ENCODE peak calls at places on chromosomes 6 and 20, in four cellular contexts. U is nephron progenitor cell, C is cardiac fibroblast, S is MM.1S. Z is an unnamed sample.

GRCh38 chr6:10407674-10408054 is 7.2 kb downstream of the TFAP2A start:
- DNase-seq in S (no peak), C (no peak), U (no peak), Z (no peak)

GRCh38 chr6:160129886-160130615 is 8.4 kb downstream of the SLC22A1 start:
- DNase-seq in S (no peak), C (no peak), U (no peak), Z (no peak)

GRCh38 chr20:64111841-64112641 is 4.7 kb upstream of the NPBWR2 start:
- DNase-seq in C (no peak), S (no peak), U (no peak), Z (no peak)

GRCh38 chr6:110581682-110582081 is 105.3 kb upstream of the SLC22A16 start:
- DNase-seq in C (peak), S (no peak), U (no peak), Z (no peak)

GRCh38 chr6:150336299-150336698 is 32.5 kb upstream of the IYD start:
- DNase-seq in C (peak), U (no peak), S (no peak), Z (no peak)

GRCh38 chr6:12208190-12208589 is 82.0 kb upstream of the EDN1 start:
- DNase-seq in C (peak), S (no peak), U (no peak), Z (no peak)

GRCh38 chr20:17226410-17227198 is at the start of gene PCSK2:
- DNase-seq in U (peak), C (peak), S (no peak), Z (peak)

GRCh38 chr6:54646069-54646468 is 200.5 kb upstream of the FAM83B start:
- DNase-seq in U (no peak), C (no peak), S (no peak), Z (no peak)

GRCh38 chr6:18307006-18307405 is 42.7 kb upstream of the DEK start:
- DNase-seq in S (no peak), C (peak), U (no peak), Z (no peak)

GRCh38 chr6:7137335-7138106 is 29.8 kb downstream of the RREB1 start:
- DNase-seq in C (peak), S (peak), U (peak), Z (no peak)

GRCh38 chr20:33013701-33014326 is 6.3 kb downstream of the BPIFB2 start:
- DNase-seq in C (no peak), S (no peak), U (no peak), Z (no peak)

GRCh38 chr20:37265152-37265551 is 3.5 kb upstream of the GHRH start:
- DNase-seq in C (no peak), U (no peak), S (no peak), Z (no peak)

GRCh38 chr6:47290124-47290834 is 19.4 kb downstream of the TNFRSF21 start:
- DNase-seq in C (no peak), S (no peak), U (no peak), Z (no peak)

GRCh38 chr6:107152633-107153032 is 37.3 kb upstream of the BEND3 start:
- DNase-seq in U (no peak), S (no peak), C (no peak), Z (no peak)

GRCh38 chr6:160356074-160356754 is 8.0 kb downstream of the SLC22A3 start:
- DNase-seq in S (no peak), U (no peak), C (no peak), Z (no peak)

DNA sequence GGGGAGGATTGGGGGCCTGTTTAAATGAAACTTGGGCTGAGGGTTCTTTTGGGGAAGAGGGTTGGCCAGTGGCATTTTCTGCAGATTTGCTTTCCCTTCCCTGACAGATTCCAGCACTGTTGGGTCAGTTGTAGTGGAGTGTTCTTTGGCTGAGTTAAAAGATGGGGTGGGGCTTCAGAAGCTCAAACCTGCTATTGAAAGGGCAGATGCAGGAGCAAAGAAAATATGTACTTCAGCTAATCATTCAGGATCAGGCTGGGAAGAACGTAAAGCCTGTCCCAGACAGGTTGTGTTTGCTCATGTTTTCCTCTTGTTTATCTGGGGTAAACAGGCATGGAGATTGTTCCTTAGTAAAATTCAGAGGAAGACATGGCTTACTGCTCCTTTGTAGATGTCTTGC is 2.5 kb downstream of the SASH1 start:
- DNase-seq in U (no peak), C (no peak), S (no peak), Z (no peak)
- TF ChIP-seq CTCF in U (no peak), C (no peak), S (no peak), Z (no peak)

GRCh38 chr6:116218172-116218633 is 35.7 kb downstream of the TSPYL4 start:
- DNase-seq in S (peak), C (peak), U (no peak), Z (no peak)
- TF ChIP-seq CTCF in S (peak), C (peak), U (peak), Z (peak)

GRCh38 chr6:35392773-35393672 is 50.7 kb downstream of the PPARD start:
- DNase-seq in C (no peak), S (no peak), U (no peak), Z (no peak)

GRCh38 chr6:35388772-35389352 is 46.5 kb downstream of the PPARD start:
- DNase-seq in C (no peak), S (no peak), U (no peak), Z (no peak)

GRCh38 chr6:35392111-35392702 is 49.8 kb downstream of the PPARD start:
- DNase-seq in S (no peak), C (no peak), U (no peak), Z (no peak)

GRCh38 chr6:35388023-35388422 is 45.7 kb downstream of the PPARD start:
- DNase-seq in C (no peak), U (no peak), S (no peak), Z (no peak)

DNA sequence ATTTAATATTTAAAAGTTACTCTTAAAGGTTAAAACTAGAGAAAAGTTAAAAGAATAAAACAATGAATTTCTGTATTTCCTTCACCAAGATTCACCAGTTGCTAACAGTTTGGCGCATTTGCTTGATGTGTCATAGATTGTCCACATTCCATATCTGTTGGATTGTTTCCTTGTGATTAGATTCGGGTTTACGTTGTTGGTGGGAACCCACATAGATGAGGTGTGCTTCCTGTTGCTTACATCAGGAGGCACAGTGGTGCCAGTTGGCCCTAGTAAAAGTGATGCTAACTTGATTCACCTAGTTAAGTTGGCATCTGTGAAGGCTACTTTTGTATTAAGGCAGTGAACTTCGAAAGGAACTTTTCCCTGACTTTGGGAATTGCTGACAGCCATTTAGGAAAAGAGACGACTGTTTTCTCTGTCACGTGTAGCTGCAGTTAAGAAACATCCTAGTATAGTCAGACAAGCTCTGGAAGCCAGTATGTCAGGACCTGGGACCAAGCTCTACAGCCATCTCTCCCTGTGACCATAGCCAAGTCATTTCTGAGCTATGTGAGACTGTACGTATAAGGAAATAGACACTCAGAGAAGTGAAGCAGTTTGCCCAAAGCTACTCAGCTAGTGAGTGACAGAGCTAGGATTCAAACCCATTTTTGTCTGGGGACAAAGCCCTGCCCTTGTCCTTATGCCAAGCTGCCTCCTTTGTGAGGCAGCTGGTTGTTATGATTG is 49.0 kb downstream of the PPARD start:
- DNase-seq in S (no peak), U (no peak), C (peak), Z (peak)
- TF ChIP-seq CTCF in S (no peak), U (no peak), C (no peak), Z (no peak)

DNA sequence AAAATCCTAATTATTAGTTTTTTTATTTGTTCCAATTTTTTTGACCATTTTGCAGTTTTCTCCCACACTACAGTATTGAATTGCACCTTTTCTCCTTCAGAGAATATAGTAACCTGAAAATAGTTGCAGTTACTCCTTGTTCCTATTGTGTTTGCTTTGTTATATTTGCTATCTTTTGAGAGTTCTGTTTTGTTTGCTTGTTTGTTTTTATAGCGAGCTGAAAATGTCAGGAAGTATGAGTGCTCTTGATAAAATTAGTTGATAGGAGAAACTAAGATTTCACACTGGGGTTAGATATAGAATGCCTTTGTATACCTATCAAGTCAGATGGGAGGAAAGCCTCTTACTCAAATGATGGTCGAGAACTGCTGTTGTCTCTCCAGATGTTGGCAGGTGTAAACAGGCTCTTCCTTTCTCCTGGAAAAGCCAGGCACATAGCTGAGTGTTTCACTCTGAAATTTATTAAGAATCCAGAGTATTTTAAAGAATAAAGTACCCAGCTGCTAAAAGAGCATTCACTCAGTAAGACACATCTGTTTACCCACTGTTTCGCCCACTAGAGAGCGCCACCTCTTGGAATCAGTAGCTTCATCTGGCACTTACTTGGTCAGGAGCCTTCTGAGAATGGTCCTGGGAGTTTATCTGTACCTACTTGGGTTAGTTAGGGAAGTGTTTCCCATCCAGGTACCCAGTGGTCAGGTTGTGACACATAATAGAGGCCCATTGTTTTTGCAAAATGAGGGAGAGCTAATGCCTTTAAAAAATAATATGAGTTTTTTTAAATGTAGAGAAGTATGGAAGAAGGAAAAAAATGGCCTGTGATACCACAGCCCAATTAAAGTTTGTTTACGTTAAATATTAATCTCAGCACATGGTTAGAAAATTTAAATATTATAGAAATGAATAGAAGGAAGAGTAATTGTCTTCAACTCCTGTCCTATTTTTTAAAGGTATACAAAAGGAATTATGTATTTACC is 11.2 kb downstream of the NT5DC1 start:
- DNase-seq in C (peak), U (peak), S (peak), Z (no peak)
- TF ChIP-seq CTCF in C (peak), U (peak), S (peak), Z (peak)

GRCh38 chr6:3913958-3914337 is 64.8 kb downstream of the FAM50B start:
- DNase-seq in S (no peak), U (no peak), C (no peak), Z (no peak)
- TF ChIP-seq CTCF in S (no peak), U (no peak), C (no peak), Z (no peak)

DNA sequence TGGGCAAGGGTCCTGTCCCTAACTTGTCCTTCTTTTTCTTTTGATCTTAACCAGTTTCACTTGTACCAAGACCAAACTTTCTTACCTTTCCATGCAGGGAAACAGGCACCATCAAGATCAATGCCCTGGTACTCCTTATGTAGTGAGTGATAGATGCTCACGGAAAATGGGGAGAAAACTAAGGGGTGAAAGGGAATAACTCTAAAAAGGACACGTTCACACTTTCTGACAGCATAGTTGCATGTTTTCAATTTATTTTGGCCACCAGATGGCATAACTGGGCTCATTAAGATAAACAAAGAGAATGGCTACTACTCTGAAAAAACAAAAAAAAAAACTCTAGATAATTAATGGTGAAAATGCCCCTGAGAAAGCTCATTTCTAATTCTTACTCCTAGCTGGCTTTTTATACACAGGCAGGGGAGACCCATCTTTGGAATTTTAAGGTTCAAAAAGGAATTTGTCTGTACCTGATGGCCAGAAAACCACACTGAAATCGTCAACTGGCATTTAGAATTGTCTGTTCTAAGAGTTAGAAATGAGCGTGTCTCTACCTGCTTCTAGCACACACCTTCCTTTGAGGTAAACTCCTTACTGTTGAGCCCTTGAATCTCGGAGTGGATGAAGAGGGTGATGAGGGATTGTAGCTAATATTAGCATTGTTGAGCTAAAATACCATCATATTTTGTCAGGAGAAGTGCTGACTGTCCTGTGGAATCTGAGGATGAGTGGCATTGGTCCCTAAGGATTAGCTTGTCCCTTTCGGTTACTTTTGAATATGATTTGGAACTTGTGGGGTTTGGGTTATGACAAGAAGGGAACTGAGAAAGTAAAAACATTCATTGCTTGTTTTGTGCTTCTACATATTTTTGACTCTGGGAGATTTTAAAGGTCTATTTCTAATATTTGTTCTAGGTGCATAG is 62.2 kb upstream of the DDR1 start:
- DNase-seq in C (peak), S (peak), U (no peak), Z (no peak)
- TF ChIP-seq CTCF in C (peak), S (peak), U (peak), Z (peak)

GRCh38 chr6:90914312-90914711 is 327.4 kb upstream of the MAP3K7 start:
- DNase-seq in C (no peak), S (no peak), U (no peak), Z (no peak)
- TF ChIP-seq CTCF in C (no peak), S (no peak), U (no peak), Z (no peak)

Z was measured in AG09319.